ENCODE peak calls at places on chromosomes 7 and 10, in four cellular contexts. V is naive B cell; E is WERI-Rb-1; Q is activated T-cell treated with anti-CD3 and anti-CD28 coated beads, Interleukin-2, amount 50 U/mL, for 72 hours. W is an unnamed sample.

GRCh38 chr7:98163704-98164478 is 47.3 kb upstream of the BHLHA15 start:
- DNase-seq in V (no peak), Q (no peak), E (no peak), W (no peak)

GRCh38 chr7:83648464-83649241 is at the start of gene SEMA3E:
- DNase-seq in V (no peak), E (no peak), Q (no peak), W (no peak)

GRCh38 chr10:23804125-23804524 is 365.2 kb downstream of the OTUD1 start:
- DNase-seq in Q (no peak), V (no peak), E (no peak), W (no peak)

GRCh38 chr10:51462076-51462779 is 237.2 kb downstream of the CSTF2T start:
- DNase-seq in Q (no peak), V (no peak), E (no peak), W (no peak)

GRCh38 chr10:122954731-122955050 is 664 bp upstream of the C10orf88 start:
- DNase-seq in Q (no peak), V (no peak), E (no peak), W (no peak)

GRCh38 chr7:47322731-47323130 is 259.2 kb downstream of the TNS3 start:
- DNase-seq in V (no peak), E (no peak), Q (no peak), W (no peak)

GRCh38 chr7:85392789-85393188 is 205.9 kb upstream of the SEMA3D start:
- DNase-seq in Q (no peak), V (no peak), E (no peak), W (no peak)

GRCh38 chr7:134710854-134711624 is 64.4 kb downstream of the BPGM start:
- DNase-seq in V (no peak), Q (peak; percentile 67), E (no peak), W (peak; percentile 78)

GRCh38 chr10:86504510-86504909 is 17.1 kb downstream of the WAPL start:
- DNase-seq in E (no peak), Q (no peak), V (no peak), W (no peak)

GRCh38 chr10:53314856-53315255 is 542.3 kb upstream of the MBL2 start:
- DNase-seq in Q (no peak), E (no peak), V (no peak), W (no peak)

GRCh38 chr10:132417957-132418441 is 21.0 kb downstream of the PWWP2B start:
- DNase-seq in V (peak; percentile 93), Q (no peak), E (no peak), W (no peak)

GRCh38 chr7:130356121-130356759 is 11.6 kb downstream of the CPA5 start:
- DNase-seq in E (no peak), V (no peak), Q (no peak), W (no peak)

GRCh38 chr10:122018951-122019413 is 30.0 kb downstream of the TACC2 start:
- DNase-seq in Q (no peak), V (no peak), E (no peak), W (no peak)

GRCh38 chr10:17783751-17784150 is 25.4 kb upstream of the MRC1 start:
- DNase-seq in Q (no peak), V (no peak), E (no peak), W (no peak)

GRCh38 chr10:80484243-80484642 is 30.1 kb downstream of the TSPAN14 start:
- DNase-seq in Q (no peak), V (no peak), E (no peak), W (peak; percentile 46)

GRCh38 chr7:157602581-157602980 is 265.8 kb downstream of the DNAJB6 start:
- DNase-seq in E (no peak), Q (no peak), V (no peak), W (no peak)

GRCh38 chr10:118698421-118698820 is 56.3 kb downstream of the CACUL1 start:
- DNase-seq in V (no peak), Q (peak; percentile 88), E (no peak), W (peak; percentile 91)

GRCh38 chr7:131819891-131820290 is 263.5 kb upstream of the PODXL start:
- DNase-seq in Q (no peak), E (peak; percentile 53), V (no peak), W (no peak)

GRCh38 chr10:131514454-131514853 is 202.9 kb upstream of the TCERG1L start:
- DNase-seq in E (peak; percentile 77), Q (peak; percentile 7), V (no peak), W (no peak)

W was measured in activated CD4-positive, alpha-beta memory T cell treated with anti-CD3 and anti-CD28 coated beads for 36 hours.